ENCODE peak calls at places on chromosomes 2 and 18, in eight cellular contexts. U is IMR-90, F is lower lobe of right lung, Q is astrocyte of the spinal cord, C is OCI-LY7, N is AG04450, I is tibial artery, P is left ventricle myocardium inferior. M is an unnamed sample.

GRCh38 chr2:43387092-43388062 is 161.0 kb upstream of the ZFP36L2 start:
- DNase-seq in F (no peak), C (no peak), P (no peak), I (peak), Q (peak), U (peak), N (no peak), M (peak)

GRCh38 chr18:34744569-34744968 is 34.5 kb downstream of the DTNA start:
- DNase-seq in C (no peak), P (no peak), U (no peak), Q (no peak), F (no peak), I (no peak), N (no peak), M (no peak)

GRCh38 chr2:234632527-234633391 is 135.9 kb upstream of the ARL4C start:
- DNase-seq in F (no peak), N (peak), U (peak), C (no peak), I (no peak), Q (peak), P (no peak), M (peak)

GRCh38 chr2:218982312-218983262 is 2.4 kb downstream of the FEV start:
- DNase-seq in Q (no peak), N (no peak), F (no peak), P (no peak), I (no peak), U (no peak), C (no peak), M (no peak)

GRCh38 chr18:23574611-23575308 is 11.5 kb downstream of the NPC1 start:
- DNase-seq in P (no peak), U (no peak), F (no peak), Q (no peak), C (no peak), N (no peak), I (no peak), M (no peak)

GRCh38 chr18:3554091-3554601 is 104.2 kb downstream of the TGIF1 start:
- DNase-seq in F (no peak), C (no peak), Q (no peak), N (no peak), P (no peak), I (no peak), U (no peak), M (peak)

GRCh38 chr2:27756544-27757498 is 14.7 kb upstream of the MRPL33 start:
- DNase-seq in F (peak), P (peak), I (peak), U (no peak), C (no peak), N (no peak), Q (peak), M (no peak)

GRCh38 chr2:10400002-10400401 is 48.1 kb downstream of the ODC1 start:
- DNase-seq in I (no peak), Q (no peak), C (no peak), F (no peak), P (no peak), N (no peak), U (no peak), M (no peak)

GRCh38 chr18:61893971-61894750 is 1.4 kb upstream of the RNF152 start:
- DNase-seq in N (no peak), P (peak), U (peak), F (peak), C (no peak), Q (peak), I (peak), M (peak)

GRCh38 chr2:238926761-238927611 is 79.1 kb downstream of the TWIST2 start:
- DNase-seq in I (peak), F (no peak), P (no peak), Q (no peak), C (no peak), N (no peak), U (no peak), M (no peak)

GRCh38 chr2:211093743-211094303 is 537.4 kb downstream of the CPS1 start:
- DNase-seq in F (no peak), U (no peak), Q (no peak), P (no peak), N (no peak), C (peak), I (no peak), M (peak)

GRCh38 chr2:172083725-172084483 is 1.4 kb upstream of the DLX1 start:
- DNase-seq in P (no peak), I (no peak), N (no peak), Q (no peak), C (no peak), F (no peak), U (no peak), M (no peak)

GRCh38 chr2:138364554-138365162 is 136.9 kb upstream of the SPOPL start:
- DNase-seq in N (no peak), U (peak), I (no peak), F (no peak), Q (peak), C (no peak), P (no peak), M (peak)

GRCh38 chr18:2686349-2686968 is 30.9 kb downstream of the SMCHD1 start:
- DNase-seq in F (no peak), Q (no peak), I (no peak), P (no peak), U (no peak), N (no peak), C (peak), M (no peak)

GRCh38 chr2:120988741-120989555 is 253.3 kb downstream of the GLI2 start:
- DNase-seq in Q (no peak), N (no peak), C (no peak), F (no peak), I (peak), P (no peak), U (no peak), M (no peak)

GRCh38 chr2:26148501-26148900 is 24.4 kb upstream of the GAREM2 start:
- DNase-seq in F (no peak), I (no peak), P (no peak), C (no peak), N (no peak), Q (peak), U (peak), M (peak)

GRCh38 chr2:128607981-128608506 is 289.4 kb upstream of the HS6ST1 start:
- DNase-seq in P (peak), I (no peak), Q (no peak), U (no peak), C (no peak), N (no peak), F (peak), M (no peak)

GRCh38 chr2:181798022-181798421 is 93.5 kb upstream of the ITPRID2 start:
- DNase-seq in F (no peak), Q (no peak), N (no peak), I (no peak), U (no peak), C (no peak), P (no peak), M (no peak)

GRCh38 chr2:238322001-238322411 is 1.7 kb downstream of the TRAF3IP1 start:
- DNase-seq in I (no peak), P (no peak), Q (no peak), N (no peak), C (no peak), F (no peak), U (no peak), M (no peak)

GRCh38 chr2:234363011-234363487 is 133.8 kb downstream of the ARL4C start:
- DNase-seq in U (no peak), Q (peak), F (no peak), P (no peak), C (no peak), I (no peak), N (no peak), M (peak)

GRCh38 chr2:229910832-229911412 is 10.9 kb downstream of the TRIP12 start:
- DNase-seq in U (no peak), F (no peak), P (no peak), I (no peak), Q (no peak), N (no peak), C (peak), M (peak)

GRCh38 chr2:113283704-113284284 is 5.1 kb upstream of the PAX8 start:
- DNase-seq in I (peak), F (peak), U (peak), P (peak), C (no peak), Q (peak), N (peak), M (peak)

GRCh38 chr2:71156531-71156930 is 26.1 kb downstream of the MPHOSPH10 start:
- DNase-seq in C (no peak), F (no peak), N (peak), U (peak), P (no peak), I (no peak), Q (no peak), M (peak)

GRCh38 chr2:179701524-179702110 is 159.8 kb downstream of the ZNF385B start:
- DNase-seq in Q (no peak), U (peak), P (no peak), N (no peak), C (no peak), F (no peak), I (no peak), M (no peak)

GRCh38 chr2:69177063-69177771 is 164.2 kb downstream of the ANTXR1 start:
- DNase-seq in P (peak), U (peak), F (peak), Q (peak), I (peak), N (peak), C (no peak), M (peak)

GRCh38 chr2:177708106-177708505 is 315.5 kb downstream of the AGPS start:
- DNase-seq in U (no peak), P (no peak), I (no peak), C (no peak), N (no peak), F (no peak), Q (no peak), M (no peak)

GRCh38 chr18:8654482-8655451 is 45.5 kb downstream of the RAB12 start:
- DNase-seq in I (no peak), N (no peak), Q (no peak), U (peak), F (no peak), C (peak), P (no peak), M (peak)

GRCh38 chr18:46721331-46721730 is 35.5 kb downstream of the ST8SIA5 start:
- DNase-seq in N (no peak), P (no peak), F (no peak), Q (no peak), U (no peak), I (no peak), C (no peak), M (no peak)

GRCh38 chr2:102235042-102235473 is 48.2 kb downstream of the IL1RL2 start:
- DNase-seq in U (peak), F (no peak), Q (no peak), C (no peak), N (no peak), I (no peak), P (no peak), M (no peak)

GRCh38 chr2:111978452-111979170 is 76.5 kb upstream of the TMEM87B start:
- DNase-seq in U (no peak), P (no peak), C (no peak), I (no peak), F (no peak), N (no peak), Q (no peak), M (no peak)

GRCh38 chr18:35088931-35089330 is 47.7 kb downstream of the MAPRE2 start:
- DNase-seq in F (no peak), U (peak), N (no peak), I (no peak), C (no peak), Q (no peak), P (no peak), M (peak)

GRCh38 chr18:57574866-57575265 is 11.6 kb downstream of the FECH start:
- DNase-seq in P (no peak), C (no peak), Q (no peak), U (no peak), I (no peak), N (no peak), F (no peak), M (no peak)

GRCh38 chr2:187497858-187498463 is 49.9 kb upstream of the CALCRL start:
- DNase-seq in N (no peak), F (no peak), Q (peak), I (no peak), P (no peak), U (no peak), C (peak), M (peak)
- TF ChIP-seq CTCF in N (peak), F (peak), Q (peak), I (peak), P (peak), U (peak), C (peak), M (peak)

DNA sequence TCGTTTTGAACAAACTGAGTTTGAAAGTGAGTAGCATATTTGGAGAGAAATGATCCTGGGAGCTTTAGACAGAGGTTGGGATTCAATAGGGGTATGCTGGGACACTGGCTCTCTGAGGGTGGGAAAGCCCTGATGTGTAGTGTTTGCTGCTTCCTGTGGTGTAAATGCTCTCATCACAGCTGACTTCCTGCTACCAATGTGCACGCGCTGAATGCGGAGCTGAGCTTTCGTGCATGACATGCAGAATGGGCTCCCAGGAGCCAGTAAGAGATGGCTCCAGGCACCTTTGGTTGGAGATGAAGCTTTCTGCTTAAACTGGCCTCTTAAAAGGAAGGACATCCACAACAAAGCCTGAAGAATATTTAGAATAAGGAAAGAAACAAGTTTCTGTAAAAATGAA is 224.1 kb upstream of the CCDC150 start:
- DNase-seq in N (no peak), U (no peak), P (no peak), C (peak), I (no peak), Q (no peak), F (no peak), M (no peak)
- H3K4me3 ChIP-seq in N (no peak), U (no peak), P (no peak), C (no peak), I (no peak), Q (no peak), F (no peak), M (no peak)

GRCh38 chr2:119009110-119009509 is 67.1 kb downstream of the MARCO start:
- DNase-seq in Q (no peak), N (no peak), F (no peak), P (no peak), C (no peak), I (no peak), U (no peak), M (no peak)

GRCh38 chr2:119010336-119010735 is 68.3 kb downstream of the MARCO start:
- DNase-seq in Q (no peak), P (no peak), F (no peak), U (no peak), N (no peak), C (no peak), I (no peak), M (no peak)

GRCh38 chr2:119011910-119012209 is 69.9 kb downstream of the MARCO start:
- DNase-seq in U (no peak), C (no peak), P (no peak), F (no peak), Q (no peak), I (no peak), N (no peak), M (no peak)

GRCh38 chr2:119012345-119013301 is 70.6 kb downstream of the MARCO start:
- DNase-seq in U (no peak), Q (no peak), C (no peak), N (no peak), P (no peak), F (no peak), I (no peak), M (no peak)

GRCh38 chr2:119011162-119011909 is 69.3 kb downstream of the MARCO start:
- DNase-seq in Q (peak), F (peak), I (no peak), P (peak), N (no peak), C (no peak), U (peak), M (peak)
- TF ChIP-seq CTCF in Q (peak), F (peak), I (peak), P (peak), N (peak), C (peak), U (peak), M (peak)

DNA sequence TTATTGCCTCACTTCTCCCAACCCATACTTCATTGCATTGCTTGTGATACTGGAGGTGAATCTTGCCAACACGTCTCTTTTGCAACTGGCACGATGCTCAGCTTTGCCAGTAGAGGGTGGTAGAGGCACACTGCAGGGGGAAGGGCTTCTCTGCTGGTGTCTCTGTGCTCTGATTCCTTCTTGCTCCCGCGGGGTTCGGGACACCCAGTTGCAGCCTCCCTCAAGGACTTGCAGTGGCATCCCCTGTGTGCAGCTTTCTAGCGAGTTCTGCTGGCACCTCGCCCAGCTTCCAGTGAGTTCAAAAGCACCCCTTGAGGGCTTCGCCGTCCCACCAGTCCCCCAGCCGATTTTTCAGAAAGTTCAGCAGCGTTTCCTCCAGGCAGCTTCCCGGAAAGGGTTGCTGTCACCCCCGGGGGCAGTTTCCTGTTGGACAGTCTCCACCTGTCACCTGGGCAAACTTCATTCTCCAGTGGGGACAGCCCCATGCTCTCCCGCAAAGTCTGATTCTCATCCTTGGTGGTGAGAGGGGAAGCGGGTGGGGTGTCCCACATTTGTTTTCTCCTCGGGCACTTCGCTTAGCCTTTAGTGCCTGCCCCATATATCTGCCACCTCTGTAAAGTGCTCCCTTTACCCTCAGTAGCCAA is 35.4 kb upstream of the EN1 start:
- DNase-seq in C (peak), U (peak), Q (peak), F (peak), I (peak), P (peak), N (no peak), M (peak)
- H3K4me3 ChIP-seq in C (peak), U (no peak), Q (no peak), F (peak), I (no peak), P (peak), N (no peak), M (no peak)

GRCh38 chr2:240894006-240894405 is 1.9 kb downstream of the MAB21L4 start:
- DNase-seq in I (no peak), P (no peak), C (no peak), Q (no peak), U (no peak), F (no peak), N (no peak), M (no peak)

GRCh38 chr2:240892361-240892760 is 3.6 kb downstream of the MAB21L4 start:
- DNase-seq in P (no peak), C (no peak), Q (no peak), F (no peak), N (no peak), I (no peak), U (no peak), M (no peak)

GRCh38 chr2:240892925-240893324 is 3.0 kb downstream of the MAB21L4 start:
- DNase-seq in P (no peak), C (no peak), F (no peak), U (no peak), N (no peak), Q (no peak), I (no peak), M (no peak)

GRCh38 chr2:240894836-240895558 is 959 bp downstream of the MAB21L4 start:
- DNase-seq in N (no peak), P (no peak), Q (no peak), U (no peak), I (no peak), C (no peak), F (no peak), M (no peak)

GRCh38 chr2:240893363-240893828 is 2.6 kb downstream of the MAB21L4 start:
- DNase-seq in I (no peak), F (no peak), U (peak), C (peak), Q (no peak), P (no peak), N (no peak), M (no peak)
- TF ChIP-seq CTCF in I (no peak), F (no peak), U (no peak), C (no peak), Q (no peak), P (no peak), N (no peak), M (no peak)

GRCh38 chr18:78975282-78975681 is 4.3 kb upstream of the SALL3 start:
- DNase-seq in U (no peak), Q (no peak), P (no peak), I (no peak), N (no peak), C (no peak), F (no peak), M (no peak)

GRCh38 chr18:78972385-78972918 is 7.2 kb upstream of the SALL3 start:
- DNase-seq in I (no peak), P (no peak), F (no peak), U (no peak), Q (no peak), C (no peak), N (no peak), M (no peak)

GRCh38 chr18:78972930-78973331 is 6.7 kb upstream of the SALL3 start:
- DNase-seq in F (no peak), Q (no peak), U (no peak), P (no peak), I (no peak), N (no peak), C (no peak), M (no peak)

GRCh38 chr18:78974115-78974740 is 5.4 kb upstream of the SALL3 start:
- DNase-seq in N (no peak), P (no peak), Q (no peak), I (no peak), C (no peak), F (no peak), U (no peak), M (no peak)

DNA sequence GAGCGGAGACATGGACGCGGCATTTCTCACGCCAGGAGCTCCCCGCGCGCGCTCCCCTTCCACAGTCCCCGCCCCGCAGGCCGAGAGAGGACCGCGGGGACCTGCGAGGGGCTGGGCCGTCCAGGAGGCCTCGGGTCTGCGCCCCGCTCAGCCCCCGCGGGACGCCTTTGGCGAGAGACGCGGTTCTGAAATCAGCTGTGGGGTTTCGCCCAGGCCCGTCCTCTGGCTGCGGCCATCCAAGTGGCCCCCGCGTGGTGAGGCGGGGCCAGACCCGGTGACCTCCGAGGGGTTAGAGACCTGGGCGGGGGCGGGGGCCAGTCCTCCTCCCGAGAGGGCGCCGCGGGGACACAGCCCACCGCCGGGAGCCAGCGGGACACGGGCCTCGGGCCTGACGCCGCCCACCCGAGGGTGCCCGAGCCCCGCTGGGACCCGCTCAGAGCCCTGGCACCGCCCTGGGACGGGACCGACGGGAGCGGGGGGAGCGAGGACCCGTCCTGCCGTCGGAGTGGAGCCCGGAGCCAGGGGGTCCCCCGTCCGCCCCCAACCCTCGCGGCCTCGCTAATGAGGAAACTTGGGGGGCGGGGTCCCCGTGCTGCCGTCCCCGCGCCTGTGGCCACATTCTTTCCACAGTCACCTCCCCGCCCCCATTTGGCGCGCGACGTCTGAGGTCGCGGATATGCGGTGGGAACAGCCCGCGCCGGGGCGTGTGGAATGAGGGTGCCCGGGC is 6.1 kb upstream of the SALL3 start:
- DNase-seq in U (no peak), C (no peak), I (no peak), P (no peak), N (no peak), Q (no peak), F (no peak), M (no peak)
- H3K4me3 ChIP-seq in U (no peak), C (no peak), I (no peak), P (peak), N (no peak), Q (no peak), F (no peak), M (no peak)

GRCh38 chr2:200618590-200619021 is 32.8 kb downstream of the AOX1 start:
- DNase-seq in I (no peak), U (peak), Q (peak), C (peak), N (no peak), P (no peak), F (no peak), M (peak)
- TF ChIP-seq CTCF in I (no peak), U (peak), Q (peak), C (peak), N (peak), P (peak), F (no peak), M (peak)